ENCODE peak calls at places on chromosomes 2 and 18, in six cellular contexts. One of them, this sample, is unnamed.

GRCh38 chr2:105180491-105180972 is 61.0 kb upstream of the GPR45 start:
- DNase-seq in stimulated activated CD4-positive, alpha-beta T cell treated with anti-CD3 and anti-CD28 coated beads, Interleukin-1b, Interleukin-23, amount 100 ng/mL, for 24 hours: no peak
- DNase-seq in glutamatergic neuron: no peak
- DNase-seq in amniotic stem cell: no peak
- DNase-seq in stimulated activated CD8-positive, alpha-beta memory T cell treated with anti-CD3 and anti-CD28 coated beads, Interleukin-4, amount 100 ng/mL, for 4 hours: no peak
- DNase-seq in SW 1271: no peak
- DNase-seq in this sample: no peak

GRCh38 chr2:37773354-37773753 is 101.9 kb upstream of the CDC42EP3 start:
- DNase-seq in SW 1271: no peak
- DNase-seq in glutamatergic neuron: no peak
- DNase-seq in stimulated activated CD8-positive, alpha-beta memory T cell treated with anti-CD3 and anti-CD28 coated beads, Interleukin-4, amount 100 ng/mL, for 4 hours: no peak
- DNase-seq in amniotic stem cell: no peak
- DNase-seq in stimulated activated CD4-positive, alpha-beta T cell treated with anti-CD3 and anti-CD28 coated beads, Interleukin-1b, Interleukin-23, amount 100 ng/mL, for 24 hours: no peak
- DNase-seq in this sample: no peak

GRCh38 chr2:130755234-130756040 is at the start of gene AMER3:
- DNase-seq in stimulated activated CD8-positive, alpha-beta memory T cell treated with anti-CD3 and anti-CD28 coated beads, Interleukin-4, amount 100 ng/mL, for 4 hours: no peak
- DNase-seq in stimulated activated CD4-positive, alpha-beta T cell treated with anti-CD3 and anti-CD28 coated beads, Interleukin-1b, Interleukin-23, amount 100 ng/mL, for 24 hours: no peak
- DNase-seq in SW 1271: no peak
- DNase-seq in amniotic stem cell: no peak
- DNase-seq in glutamatergic neuron: peak
- DNase-seq in this sample: no peak

GRCh38 chr2:202780514-202781021 is 91.0 kb downstream of the ICA1L start:
- DNase-seq in stimulated activated CD4-positive, alpha-beta T cell treated with anti-CD3 and anti-CD28 coated beads, Interleukin-1b, Interleukin-23, amount 100 ng/mL, for 24 hours: no peak
- DNase-seq in glutamatergic neuron: no peak
- DNase-seq in SW 1271: no peak
- DNase-seq in amniotic stem cell: no peak
- DNase-seq in stimulated activated CD8-positive, alpha-beta memory T cell treated with anti-CD3 and anti-CD28 coated beads, Interleukin-4, amount 100 ng/mL, for 4 hours: no peak
- DNase-seq in this sample: no peak

GRCh38 chr2:46848446-46848845 is 67.2 kb downstream of the MCFD2 start:
- DNase-seq in stimulated activated CD8-positive, alpha-beta memory T cell treated with anti-CD3 and anti-CD28 coated beads, Interleukin-4, amount 100 ng/mL, for 4 hours: no peak
- DNase-seq in glutamatergic neuron: no peak
- DNase-seq in amniotic stem cell: no peak
- DNase-seq in SW 1271: no peak
- DNase-seq in stimulated activated CD4-positive, alpha-beta T cell treated with anti-CD3 and anti-CD28 coated beads, Interleukin-1b, Interleukin-23, amount 100 ng/mL, for 24 hours: no peak
- DNase-seq in this sample: no peak

GRCh38 chr2:241350530-241350877 is 5.6 kb upstream of the FARP2 start:
- DNase-seq in amniotic stem cell: no peak
- DNase-seq in glutamatergic neuron: no peak
- DNase-seq in stimulated activated CD4-positive, alpha-beta T cell treated with anti-CD3 and anti-CD28 coated beads, Interleukin-1b, Interleukin-23, amount 100 ng/mL, for 24 hours: no peak
- DNase-seq in stimulated activated CD8-positive, alpha-beta memory T cell treated with anti-CD3 and anti-CD28 coated beads, Interleukin-4, amount 100 ng/mL, for 4 hours: no peak
- DNase-seq in SW 1271: no peak
- DNase-seq in this sample: no peak

GRCh38 chr2:227267406-227268115 is 57.5 kb upstream of the MFF start:
- DNase-seq in SW 1271: no peak
- DNase-seq in amniotic stem cell: no peak
- DNase-seq in stimulated activated CD8-positive, alpha-beta memory T cell treated with anti-CD3 and anti-CD28 coated beads, Interleukin-4, amount 100 ng/mL, for 4 hours: no peak
- DNase-seq in stimulated activated CD4-positive, alpha-beta T cell treated with anti-CD3 and anti-CD28 coated beads, Interleukin-1b, Interleukin-23, amount 100 ng/mL, for 24 hours: no peak
- DNase-seq in glutamatergic neuron: no peak
- DNase-seq in this sample: no peak

GRCh38 chr2:111898703-111899514 is 502 bp downstream of the MERTK start:
- DNase-seq in SW 1271: no peak
- DNase-seq in stimulated activated CD4-positive, alpha-beta T cell treated with anti-CD3 and anti-CD28 coated beads, Interleukin-1b, Interleukin-23, amount 100 ng/mL, for 24 hours: no peak
- DNase-seq in amniotic stem cell: no peak
- DNase-seq in glutamatergic neuron: peak
- DNase-seq in stimulated activated CD8-positive, alpha-beta memory T cell treated with anti-CD3 and anti-CD28 coated beads, Interleukin-4, amount 100 ng/mL, for 4 hours: no peak
- DNase-seq in this sample: peak

GRCh38 chr2:121257476-121257831 is 27.5 kb downstream of the TFCP2L1 start:
- DNase-seq in SW 1271: no peak
- DNase-seq in stimulated activated CD8-positive, alpha-beta memory T cell treated with anti-CD3 and anti-CD28 coated beads, Interleukin-4, amount 100 ng/mL, for 4 hours: no peak
- DNase-seq in stimulated activated CD4-positive, alpha-beta T cell treated with anti-CD3 and anti-CD28 coated beads, Interleukin-1b, Interleukin-23, amount 100 ng/mL, for 24 hours: no peak
- DNase-seq in glutamatergic neuron: no peak
- DNase-seq in amniotic stem cell: no peak
- DNase-seq in this sample: no peak

GRCh38 chr2:220748875-220749479 is 823.1 kb downstream of the EPHA4 start:
- DNase-seq in amniotic stem cell: no peak
- DNase-seq in SW 1271: no peak
- DNase-seq in stimulated activated CD8-positive, alpha-beta memory T cell treated with anti-CD3 and anti-CD28 coated beads, Interleukin-4, amount 100 ng/mL, for 4 hours: no peak
- DNase-seq in glutamatergic neuron: peak
- DNase-seq in stimulated activated CD4-positive, alpha-beta T cell treated with anti-CD3 and anti-CD28 coated beads, Interleukin-1b, Interleukin-23, amount 100 ng/mL, for 24 hours: no peak
- DNase-seq in this sample: no peak

GRCh38 chr2:56288863-56289580 is 105.2 kb downstream of the CCDC85A start:
- DNase-seq in amniotic stem cell: no peak
- DNase-seq in SW 1271: no peak
- DNase-seq in stimulated activated CD8-positive, alpha-beta memory T cell treated with anti-CD3 and anti-CD28 coated beads, Interleukin-4, amount 100 ng/mL, for 4 hours: no peak
- DNase-seq in stimulated activated CD4-positive, alpha-beta T cell treated with anti-CD3 and anti-CD28 coated beads, Interleukin-1b, Interleukin-23, amount 100 ng/mL, for 24 hours: no peak
- DNase-seq in glutamatergic neuron: no peak
- DNase-seq in this sample: no peak

GRCh38 chr2:184425083-184425482 is 173.2 kb upstream of the ZNF804A start:
- DNase-seq in amniotic stem cell: no peak
- DNase-seq in SW 1271: no peak
- DNase-seq in stimulated activated CD8-positive, alpha-beta memory T cell treated with anti-CD3 and anti-CD28 coated beads, Interleukin-4, amount 100 ng/mL, for 4 hours: no peak
- DNase-seq in stimulated activated CD4-positive, alpha-beta T cell treated with anti-CD3 and anti-CD28 coated beads, Interleukin-1b, Interleukin-23, amount 100 ng/mL, for 24 hours: no peak
- DNase-seq in glutamatergic neuron: no peak
- DNase-seq in this sample: no peak

GRCh38 chr2:240429341-240429871 is 6.1 kb upstream of the GPC1 start:
- DNase-seq in glutamatergic neuron: no peak
- DNase-seq in stimulated activated CD8-positive, alpha-beta memory T cell treated with anti-CD3 and anti-CD28 coated beads, Interleukin-4, amount 100 ng/mL, for 4 hours: no peak
- DNase-seq in amniotic stem cell: no peak
- DNase-seq in stimulated activated CD4-positive, alpha-beta T cell treated with anti-CD3 and anti-CD28 coated beads, Interleukin-1b, Interleukin-23, amount 100 ng/mL, for 24 hours: no peak
- DNase-seq in SW 1271: no peak
- DNase-seq in this sample: peak

GRCh38 chr18:22250591-22250996 is 81.2 kb downstream of the GATA6 start:
- DNase-seq in glutamatergic neuron: no peak
- DNase-seq in stimulated activated CD4-positive, alpha-beta T cell treated with anti-CD3 and anti-CD28 coated beads, Interleukin-1b, Interleukin-23, amount 100 ng/mL, for 24 hours: no peak
- DNase-seq in SW 1271: no peak
- DNase-seq in stimulated activated CD8-positive, alpha-beta memory T cell treated with anti-CD3 and anti-CD28 coated beads, Interleukin-4, amount 100 ng/mL, for 4 hours: no peak
- DNase-seq in amniotic stem cell: no peak
- DNase-seq in this sample: no peak

GRCh38 chr2:222837643-222838056 is 23.2 kb upstream of the ACSL3 start:
- DNase-seq in glutamatergic neuron: no peak
- DNase-seq in stimulated activated CD4-positive, alpha-beta T cell treated with anti-CD3 and anti-CD28 coated beads, Interleukin-1b, Interleukin-23, amount 100 ng/mL, for 24 hours: no peak
- DNase-seq in SW 1271: no peak
- DNase-seq in stimulated activated CD8-positive, alpha-beta memory T cell treated with anti-CD3 and anti-CD28 coated beads, Interleukin-4, amount 100 ng/mL, for 4 hours: no peak
- DNase-seq in amniotic stem cell: no peak
- DNase-seq in this sample: no peak

GRCh38 chr2:16008331-16008850 is 68.0 kb downstream of the MYCN start:
- DNase-seq in stimulated activated CD8-positive, alpha-beta memory T cell treated with anti-CD3 and anti-CD28 coated beads, Interleukin-4, amount 100 ng/mL, for 4 hours: no peak
- DNase-seq in glutamatergic neuron: no peak
- DNase-seq in SW 1271: no peak
- DNase-seq in stimulated activated CD4-positive, alpha-beta T cell treated with anti-CD3 and anti-CD28 coated beads, Interleukin-1b, Interleukin-23, amount 100 ng/mL, for 24 hours: no peak
- DNase-seq in amniotic stem cell: no peak
- DNase-seq in this sample: no peak

GRCh38 chr18:6747646-6748045 is 18.1 kb downstream of the ARHGAP28 start:
- DNase-seq in amniotic stem cell: peak
- DNase-seq in glutamatergic neuron: no peak
- DNase-seq in stimulated activated CD8-positive, alpha-beta memory T cell treated with anti-CD3 and anti-CD28 coated beads, Interleukin-4, amount 100 ng/mL, for 4 hours: no peak
- DNase-seq in stimulated activated CD4-positive, alpha-beta T cell treated with anti-CD3 and anti-CD28 coated beads, Interleukin-1b, Interleukin-23, amount 100 ng/mL, for 24 hours: no peak
- DNase-seq in SW 1271: no peak
- DNase-seq in this sample: no peak

GRCh38 chr2:26737221-26737620 is 26.9 kb upstream of the SLC35F6 start:
- DNase-seq in stimulated activated CD4-positive, alpha-beta T cell treated with anti-CD3 and anti-CD28 coated beads, Interleukin-1b, Interleukin-23, amount 100 ng/mL, for 24 hours: no peak
- DNase-seq in SW 1271: no peak
- DNase-seq in glutamatergic neuron: no peak
- DNase-seq in stimulated activated CD8-positive, alpha-beta memory T cell treated with anti-CD3 and anti-CD28 coated beads, Interleukin-4, amount 100 ng/mL, for 4 hours: no peak
- DNase-seq in amniotic stem cell: no peak
- DNase-seq in this sample: no peak

GRCh38 chr2:102514061-102514785 is 41.2 kb downstream of the SLC9A4 start:
- DNase-seq in glutamatergic neuron: no peak
- DNase-seq in stimulated activated CD4-positive, alpha-beta T cell treated with anti-CD3 and anti-CD28 coated beads, Interleukin-1b, Interleukin-23, amount 100 ng/mL, for 24 hours: no peak
- DNase-seq in SW 1271: peak
- DNase-seq in stimulated activated CD8-positive, alpha-beta memory T cell treated with anti-CD3 and anti-CD28 coated beads, Interleukin-4, amount 100 ng/mL, for 4 hours: no peak
- DNase-seq in amniotic stem cell: peak
- DNase-seq in this sample: peak

This sample was measured in omental fat pad.